ENCODE peak calls at places on chromosomes 7 and 10, in five cellular contexts. D is nephron progenitor cell, A is thyroid gland, U is foreskin fibroblast, Y is HFF-Myc. T is an unnamed sample.

GRCh38 chr10:14822879-14823755 is 14.7 kb downstream of the CDNF start:
- DNase-seq in D (peak; percentile 22), A (peak; percentile 52), U (peak; percentile 79), Y (no peak), T (no peak)

GRCh38 chr7:141097430-141097829 is 23.6 kb downstream of the TMEM178B start:
- DNase-seq in D (peak; percentile 45), A (peak; percentile 24), U (no peak), Y (no peak), T (no peak)

GRCh38 chr7:22193361-22194016 is 163.5 kb downstream of the RAPGEF5 start:
- DNase-seq in D (peak; percentile 62), A (peak; percentile 54), U (peak; percentile 57), Y (no peak), T (no peak)

GRCh38 chr10:102596506-102596971 is 47.7 kb upstream of the TRIM8 start:
- DNase-seq in D (peak; percentile 44), A (peak; percentile 60), U (peak; percentile 75), Y (no peak), T (peak; percentile 44)

GRCh38 chr7:133940368-133940767 is 186.8 kb upstream of the LRGUK start:
- DNase-seq in D (no peak), A (no peak), U (no peak), Y (no peak), T (no peak)

GRCh38 chr7:41046778-41047177 is 656.1 kb downstream of the INHBA start:
- DNase-seq in D (no peak), A (no peak), U (no peak), Y (no peak), T (no peak)

GRCh38 chr10:24238527-24239247 is 29.7 kb downstream of the KIAA1217 start:
- DNase-seq in D (peak; percentile 20), A (peak; percentile 82), U (no peak), Y (no peak), T (no peak)

GRCh38 chr10:43316988-43317387 is 50.1 kb upstream of the RASGEF1A start:
- DNase-seq in D (no peak), A (no peak), U (no peak), Y (no peak), T (peak; percentile 57)

GRCh38 chr10:101829561-101830315 is 11.5 kb upstream of the OGA start:
- DNase-seq in D (peak; percentile 82), A (peak; percentile 64), U (peak; percentile 71), Y (no peak), T (peak; percentile 69)

GRCh38 chr10:6225263-6225814 is 22.6 kb downstream of the PFKFB3 start:
- DNase-seq in D (no peak), A (no peak), U (no peak), Y (no peak), T (no peak)

GRCh38 chr10:54402576-54402975 is 398.5 kb downstream of the PCDH15 start:
- DNase-seq in D (peak; percentile 4), A (no peak), U (peak; percentile 0), Y (no peak), T (no peak)

GRCh38 chr7:34191041-34191440 is 285.7 kb downstream of the BMPER start:
- DNase-seq in D (no peak), A (no peak), U (no peak), Y (no peak), T (no peak)

GRCh38 chr10:108561649-108562048 is 1361.7 kb downstream of the XPNPEP1 start:
- DNase-seq in D (no peak), A (no peak), U (peak; percentile 61), Y (peak; percentile 12), T (no peak)

GRCh38 chr10:104317195-104318095 is 20.8 kb downstream of the ITPRIP start:
- DNase-seq in D (no peak), A (peak; percentile 29), U (peak; percentile 83), Y (no peak), T (no peak)

GRCh38 chr10:12628964-12629766 is 279.8 kb downstream of the CAMK1D start:
- DNase-seq in D (no peak), A (peak; percentile 53), U (no peak), Y (no peak), T (no peak)

GRCh38 chr7:75579899-75580298 is 87.8 kb downstream of the SPDYE5 start:
- DNase-seq in D (no peak), A (no peak), U (no peak), Y (no peak), T (no peak)

GRCh38 chr7:158946771-158947170 is 90.4 kb downstream of the DYNC2I1 start:
- DNase-seq in D (no peak), A (no peak), U (no peak), Y (no peak), T (no peak)

GRCh38 chr7:116800594-116800993 is 61.8 kb upstream of the CAPZA2 start:
- DNase-seq in D (no peak), A (no peak), U (no peak), Y (no peak), T (no peak)

GRCh38 chr10:8544057-8544380 is 489.5 kb downstream of the GATA3 start:
- DNase-seq in D (no peak), A (peak; percentile 74), U (no peak), Y (no peak), T (no peak)

GRCh38 chr10:6297522-6297921 is 94.8 kb downstream of the PFKFB3 start:
- DNase-seq in D (no peak), A (no peak), U (no peak), Y (no peak), T (no peak)

GRCh38 chr10:3666525-3667302 is 118.3 kb downstream of the KLF6 start:
- DNase-seq in D (no peak), A (no peak), U (no peak), Y (no peak), T (no peak)

GRCh38 chr7:102890292-102890970 is 22.4 kb upstream of the LRRC17 start:
- DNase-seq in D (no peak), A (no peak), U (peak; percentile 77), Y (no peak), T (no peak)

GRCh38 chr7:87580636-87581035 is 20.0 kb downstream of the ABCB1 start:
- DNase-seq in D (no peak), A (no peak), U (no peak), Y (no peak), T (no peak)

GRCh38 chr10:10855178-10855577 is 162.5 kb upstream of the CELF2 start:
- DNase-seq in D (no peak), A (no peak), U (no peak), Y (no peak), T (no peak)

GRCh38 chr10:42769653-42770052 is 12.9 kb upstream of the BMS1 start:
- DNase-seq in D (no peak), A (no peak), U (no peak), Y (no peak), T (no peak)

GRCh38 chr10:93815304-93816091 is 57.8 kb downstream of the LGI1 start:
- DNase-seq in D (peak; percentile 25), A (no peak), U (peak; percentile 34), Y (no peak), T (no peak)

GRCh38 chr7:91064938-91065337 is 199.3 kb upstream of the FZD1 start:
- DNase-seq in D (no peak), A (no peak), U (peak; percentile 62), Y (no peak), T (no peak)

GRCh38 chr10:58642283-58642682 is 129.6 kb downstream of the BICC1 start:
- DNase-seq in D (no peak), A (no peak), U (peak; percentile 87), Y (no peak), T (no peak)

GRCh38 chr7:151109094-151110048 is 23.1 kb downstream of the AGAP3 start:
- DNase-seq in D (no peak), A (no peak), U (peak; percentile 85), Y (no peak), T (no peak)

GRCh38 chr7:75732764-75733630 is 5.7 kb downstream of the HIP1 start:
- DNase-seq in D (no peak), A (no peak), U (peak; percentile 95), Y (peak; percentile 59), T (no peak)

GRCh38 chr7:45178241-45179225 is 20.9 kb downstream of the RAMP3 start:
- DNase-seq in D (no peak), A (no peak), U (no peak), Y (no peak), T (peak; percentile 57)

GRCh38 chr10:120422459-120422858 is 34.6 kb upstream of the PLPP4 start:
- DNase-seq in D (no peak), A (no peak), U (peak; percentile 40), Y (peak; percentile 35), T (no peak)

DNA sequence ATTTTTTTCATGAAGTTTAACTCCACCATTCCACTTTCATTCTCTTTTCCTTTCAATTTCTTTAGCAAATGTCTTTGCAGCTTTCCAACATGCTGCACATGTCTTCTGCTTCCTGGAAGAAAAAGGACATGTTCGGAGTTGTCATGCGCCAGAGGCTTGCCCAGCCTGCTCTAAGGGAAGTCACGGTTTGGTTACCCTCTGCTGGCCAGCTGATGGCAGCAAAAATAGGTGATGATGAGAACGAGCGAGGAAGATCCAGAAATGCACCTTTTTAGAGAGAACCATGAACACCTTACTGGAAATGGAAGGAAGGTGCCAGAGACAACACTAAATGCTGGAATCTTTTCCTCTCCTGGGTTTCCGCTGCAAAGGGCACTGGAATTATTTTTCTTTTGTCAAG is 4.9 kb upstream of the ZSCAN21 start:
- DNase-seq in D (no peak), A (no peak), U (no peak), Y (no peak), T (no peak)
- TF ChIP-seq CTCF in D (no peak), A (no peak), U (no peak), Y (no peak), T (no peak)

DNA sequence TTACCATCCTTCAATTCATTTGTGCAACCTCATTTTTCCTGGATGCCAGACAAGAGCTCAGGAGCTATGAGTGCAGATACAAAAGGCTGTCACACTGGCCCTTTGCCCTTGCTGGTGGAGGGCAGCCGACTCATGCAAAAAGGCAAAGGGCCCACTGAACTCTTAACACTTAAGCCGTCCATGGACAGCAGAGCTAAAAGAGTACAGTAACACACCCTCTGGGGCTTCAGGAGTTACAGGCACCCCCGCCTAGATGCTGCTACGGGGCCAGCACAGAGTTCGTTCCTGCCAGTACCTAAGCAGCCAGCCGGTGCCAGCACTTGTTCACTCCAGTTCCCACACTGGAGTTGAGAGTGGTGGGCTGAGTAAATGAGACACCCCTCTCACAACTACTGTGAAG is 69.9 kb upstream of the MRLN start:
- DNase-seq in D (no peak), A (peak; percentile 55), U (no peak), Y (no peak), T (no peak)
- TF ChIP-seq CTCF in D (no peak), A (no peak), U (no peak), Y (no peak), T (no peak)

DNA sequence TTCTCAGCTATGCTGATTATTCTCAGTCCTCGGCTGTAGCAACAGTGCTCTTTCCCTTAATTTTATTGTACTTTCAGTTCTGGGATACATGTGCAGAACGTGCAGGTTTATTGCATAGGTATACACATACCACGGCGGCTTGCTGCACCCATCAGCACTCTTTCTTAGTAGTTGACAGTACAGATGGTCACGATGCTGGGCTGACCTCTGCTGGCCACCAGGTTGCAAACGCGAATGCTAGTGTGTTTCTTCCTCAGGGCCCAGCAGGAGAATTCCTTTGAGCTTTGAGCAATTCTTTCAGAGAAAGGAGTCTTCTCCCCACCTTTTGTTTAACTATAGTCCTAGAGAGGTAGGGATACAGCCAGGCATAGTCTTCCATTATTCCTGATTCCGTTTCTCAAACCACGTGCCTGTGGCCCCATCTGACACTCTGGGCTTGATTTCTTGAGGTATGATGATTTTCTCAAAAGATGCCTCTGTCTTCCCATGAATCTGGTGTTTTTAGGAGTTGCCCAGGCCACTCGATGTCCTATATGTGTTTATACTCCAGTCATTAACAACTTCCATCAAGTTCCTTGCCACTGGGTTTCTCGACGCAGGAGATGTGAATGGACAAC is 48.9 kb upstream of the CDC14C start:
- DNase-seq in D (peak; percentile 61), A (peak; percentile 50), U (no peak), Y (no peak), T (no peak)
- TF ChIP-seq CTCF in D (peak; percentile 61), A (no peak), U (no peak), Y (peak; percentile 22), T (peak; percentile 71)

GRCh38 chr7:155412416-155413253 is 45.3 kb upstream of the EN2 start:
- DNase-seq in D (peak; percentile 77), A (peak; percentile 48), U (peak; percentile 11), Y (peak; percentile 2), T (no peak)
- TF ChIP-seq CTCF in D (peak; percentile 86), A (no peak), U (peak; percentile 28), Y (peak; percentile 66), T (peak; percentile 76)